ENCODE peak calls at places on chromosomes 7 and 10, in four cellular contexts. G is fibroblast of lung, Q is nephron progenitor cell, X is kidney tubule cell. V is an unnamed sample.

GRCh38 chr7:50647286-50647980 is 82.2 kb upstream of the DDC start:
- DNase-seq in G (no peak), X (no peak), Q (no peak), V (no peak)

GRCh38 chr7:90599892-90600555 is 3.9 kb downstream of the CDK14 start:
- DNase-seq in X (no peak), Q (no peak), G (peak; percentile 82), V (peak; percentile 42)

GRCh38 chr10:94409016-94409657 is 6.8 kb downstream of the TBC1D12 start:
- DNase-seq in G (no peak), Q (peak; percentile 24), X (no peak), V (no peak)

GRCh38 chr7:81693080-81693479 is 76.8 kb downstream of the HGF start:
- DNase-seq in G (no peak), X (no peak), Q (no peak), V (no peak)

GRCh38 chr10:23293145-23293724 is 51.4 kb downstream of the C10orf67 start:
- DNase-seq in X (peak; percentile 34), Q (peak; percentile 66), G (peak; percentile 31), V (peak; percentile 53)

GRCh38 chr7:4700577-4701235 is 18.6 kb downstream of the FOXK1 start:
- DNase-seq in G (peak; percentile 91), Q (no peak), X (peak; percentile 17), V (peak; percentile 83)

GRCh38 chr10:29525762-29526161 is 109.0 kb downstream of the SVIL start:
- DNase-seq in G (no peak), X (no peak), Q (no peak), V (no peak)

GRCh38 chr7:129431911-129432643 is 2.2 kb upstream of the STRIP2 start:
- DNase-seq in Q (no peak), X (no peak), G (no peak), V (no peak)

GRCh38 chr10:17784701-17785100 is 24.4 kb upstream of the MRC1 start:
- DNase-seq in Q (no peak), G (no peak), X (peak; percentile 46), V (peak; percentile 72)

GRCh38 chr7:15476101-15476918 is 85.5 kb downstream of the AGMO start:
- DNase-seq in X (no peak), G (no peak), Q (no peak), V (no peak)

GRCh38 chr7:90918303-90918702 is 322.2 kb downstream of the CDK14 start:
- DNase-seq in X (no peak), G (no peak), Q (no peak), V (no peak)

GRCh38 chr10:62014510-62014909 is 113.0 kb downstream of the ARID5B start:
- DNase-seq in Q (no peak), G (no peak), X (no peak), V (no peak)

GRCh38 chr7:115274-115911 is 77.0 kb upstream of the FAM20C start:
- DNase-seq in G (peak; percentile 87), Q (no peak), X (no peak), V (no peak)

GRCh38 chr7:149474309-149475120 is 13.7 kb upstream of the ZNF777 start:
- DNase-seq in G (no peak), X (no peak), Q (no peak), V (no peak)

GRCh38 chr10:69318997-69319727 is 40.9 kb downstream of the HK1 start:
- DNase-seq in X (peak; percentile 66), G (peak; percentile 54), Q (peak; percentile 61), V (peak; percentile 47)

V was measured in bronchial epithelial cell.